ENCODE peak calls at places on chromosomes 2 and 18, in eight cellular contexts. F is uterus, N is heart left ventricle, S is IMR-90, G is adrenal gland, L is stomach, A is esophagus muscularis mucosa, I is spleen. Q is an unnamed sample.

GRCh38 chr2:29430382-29431112 is 315.3 kb downstream of the CLIP4 start:
- DNase-seq in I (no peak), A (no peak), N (no peak), G (no peak), L (no peak), F (no peak), S (no peak), Q (no peak)

GRCh38 chr2:238459081-238459629 is 32.4 kb downstream of the ASB1 start:
- DNase-seq in N (peak), G (peak), A (no peak), I (no peak), F (peak), S (peak), L (peak), Q (no peak)

GRCh38 chr2:65320042-65320711 is 92.5 kb downstream of the ACTR2 start:
- DNase-seq in L (no peak), I (no peak), A (peak), S (peak), F (no peak), G (peak), N (peak), Q (peak)

GRCh38 chr2:229410946-229411345 is 139.9 kb upstream of the PID1 start:
- DNase-seq in N (no peak), S (no peak), G (no peak), I (no peak), A (no peak), L (no peak), F (no peak), Q (no peak)

GRCh38 chr18:63409301-63409700 is 13.0 kb downstream of the VPS4B start:
- DNase-seq in L (no peak), F (no peak), G (no peak), S (peak), I (no peak), A (no peak), N (no peak), Q (no peak)

GRCh38 chr2:14148186-14148585 is 484.3 kb upstream of the LRATD1 start:
- DNase-seq in S (peak), N (no peak), L (no peak), F (no peak), I (no peak), A (no peak), G (no peak), Q (no peak)

GRCh38 chr2:36486546-36487044 is 111.4 kb downstream of the FEZ2 start:
- DNase-seq in F (no peak), A (no peak), S (peak), I (no peak), L (no peak), N (no peak), G (no peak), Q (no peak)

GRCh38 chr2:235937526-235937925 is 230.7 kb downstream of the GBX2 start:
- DNase-seq in N (no peak), I (no peak), F (no peak), G (no peak), L (peak), A (no peak), S (no peak), Q (no peak)

GRCh38 chr18:55419939-55420664 is 167.9 kb downstream of the TCF4 start:
- DNase-seq in G (no peak), L (no peak), A (no peak), F (no peak), S (no peak), N (no peak), I (no peak), Q (no peak)

GRCh38 chr2:226578879-226579278 is 220.7 kb downstream of the IRS1 start:
- DNase-seq in S (peak), G (no peak), N (no peak), F (no peak), I (no peak), A (no peak), L (no peak), Q (no peak)

GRCh38 chr18:51137051-51137729 is 60.3 kb downstream of the MEX3C start:
- DNase-seq in L (no peak), A (peak), F (no peak), I (no peak), G (no peak), N (no peak), S (no peak), Q (no peak)

GRCh38 chr2:105674859-105675541 is 69.7 kb upstream of the NCK2 start:
- DNase-seq in F (no peak), G (no peak), A (peak), L (no peak), I (no peak), S (no peak), N (no peak), Q (no peak)

GRCh38 chr2:56295666-56296065 is 111.9 kb downstream of the CCDC85A start:
- DNase-seq in A (no peak), L (no peak), G (no peak), N (no peak), F (no peak), S (no peak), I (no peak), Q (no peak)

GRCh38 chr2:213105212-213105611 is 46.2 kb downstream of the IKZF2 start:
- DNase-seq in S (no peak), L (no peak), I (no peak), F (no peak), N (no peak), A (no peak), G (no peak), Q (no peak)

GRCh38 chr2:120323807-120324399 is 22.0 kb upstream of the INHBB start:
- DNase-seq in S (no peak), L (no peak), A (no peak), N (no peak), G (no peak), F (no peak), I (no peak), Q (no peak)

GRCh38 chr2:109030870-109031480 is 42.0 kb upstream of the EDAR start:
- DNase-seq in N (no peak), F (no peak), G (no peak), A (no peak), S (no peak), L (no peak), I (no peak), Q (no peak)

GRCh38 chr2:47260971-47261370 is 105.9 kb upstream of the STPG4 start:
- DNase-seq in N (no peak), I (no peak), A (no peak), F (no peak), S (no peak), G (no peak), L (no peak), Q (no peak)
- TF ChIP-seq POLR2A in N (no peak), I (no peak), A (no peak), F (no peak), S (no peak), G (no peak), L (no peak), Q (no peak)

GRCh38 chr2:100818606-100819364 is 1.2 kb upstream of the NPAS2 start:
- DNase-seq in I (no peak), A (no peak), F (peak), S (peak), G (peak), L (peak), N (peak), Q (no peak)

GRCh38 chr2:100820346-100821254 is 661 bp downstream of the NPAS2 start:
- DNase-seq in I (no peak), F (no peak), L (peak), A (no peak), N (no peak), S (no peak), G (no peak), Q (no peak)

GRCh38 chr2:100818003-100818605 is 1.8 kb upstream of the NPAS2 start:
- DNase-seq in I (no peak), L (no peak), F (peak), G (no peak), S (peak), A (no peak), N (no peak), Q (no peak)

GRCh38 chr2:100821255-100821912 is 1.4 kb downstream of the NPAS2 start:
- DNase-seq in S (no peak), L (no peak), I (no peak), A (no peak), F (no peak), G (no peak), N (no peak), Q (no peak)

GRCh38 chr2:100819365-100820345 is at the start of gene NPAS2:
- DNase-seq in I (no peak), S (peak), G (peak), N (peak), F (peak), L (peak), A (no peak), Q (no peak)
- TF ChIP-seq POLR2A in I (no peak), S (no peak), G (no peak), N (no peak), F (peak), L (no peak), A (no peak), Q (no peak)

GRCh38 chr18:61657066-61657732 is 235.6 kb downstream of the RNF152 start:
- DNase-seq in N (no peak), L (no peak), S (no peak), G (no peak), F (no peak), I (no peak), A (no peak), Q (no peak)

GRCh38 chr18:61655630-61656029 is 237.2 kb downstream of the RNF152 start:
- DNase-seq in F (peak), A (no peak), I (no peak), G (no peak), N (no peak), S (no peak), L (no peak), Q (no peak)

GRCh38 chr18:61653823-61654551 is 238.8 kb downstream of the RNF152 start:
- DNase-seq in I (no peak), G (no peak), L (no peak), F (no peak), A (no peak), N (no peak), S (no peak), Q (no peak)

GRCh38 chr18:61651145-61651879 is 241.5 kb downstream of the RNF152 start:
- DNase-seq in A (no peak), L (no peak), S (no peak), I (no peak), F (no peak), N (no peak), G (no peak), Q (no peak)

DNA sequence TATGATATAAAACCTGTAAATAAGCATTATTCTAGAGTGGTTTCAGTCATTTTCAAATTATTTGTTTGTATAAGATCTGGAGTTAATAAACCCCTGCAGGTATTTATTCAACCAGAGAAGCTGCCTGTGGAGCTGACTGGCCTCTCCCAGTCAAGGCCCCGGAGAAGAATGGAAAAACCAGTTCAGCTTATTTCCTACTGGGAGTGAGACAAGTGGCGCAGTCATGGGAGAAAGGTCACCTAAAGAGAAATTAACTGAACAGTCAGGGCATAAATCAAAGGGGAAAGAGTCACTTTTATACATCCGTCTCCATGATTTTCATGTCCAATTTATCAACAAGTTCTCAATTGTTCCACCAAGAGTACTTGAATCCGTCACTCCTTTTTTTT is 240.9 kb downstream of the RNF152 start:
- DNase-seq in A (no peak), I (no peak), N (no peak), F (no peak), G (no peak), L (peak), S (no peak), Q (no peak)
- TF ChIP-seq POLR2A in A (no peak), I (no peak), N (no peak), F (no peak), G (no peak), L (no peak), S (no peak), Q (no peak)

DNA sequence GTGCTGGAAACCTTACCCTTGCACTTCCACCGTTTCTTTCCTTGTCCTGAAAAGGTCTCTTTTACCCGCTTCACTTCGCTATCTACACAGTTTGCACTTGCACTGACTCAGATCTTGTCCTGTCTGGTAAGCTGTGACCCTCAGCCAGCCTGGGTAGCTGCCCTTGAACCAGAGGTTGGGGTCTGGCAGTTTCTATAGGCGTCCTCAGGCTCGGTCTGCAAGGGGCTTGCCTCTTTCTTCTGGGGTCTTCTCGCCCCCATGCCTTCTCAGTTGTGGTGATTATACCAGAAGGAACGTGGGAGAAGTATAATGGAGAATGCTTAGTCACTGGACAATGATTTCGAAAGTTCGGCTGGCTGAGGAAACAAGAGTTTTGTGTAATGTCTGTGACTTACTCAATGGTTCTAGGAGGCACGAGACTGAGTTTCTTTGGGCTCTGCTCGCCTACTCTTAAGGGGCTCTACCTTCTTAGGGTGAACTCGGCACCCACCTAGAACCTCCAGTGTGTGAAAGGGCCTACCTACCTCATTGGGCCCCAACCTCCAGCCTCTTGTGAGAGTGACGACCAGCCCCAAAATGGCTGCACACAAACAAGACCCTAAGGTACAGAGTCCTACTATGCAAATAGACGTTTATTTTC is 6.9 kb upstream of the STAT1 start:
- DNase-seq in S (peak), I (no peak), G (peak), A (no peak), F (peak), L (peak), N (peak), Q (peak)
- TF ChIP-seq POLR2A in S (no peak), I (no peak), G (no peak), A (no peak), F (no peak), L (no peak), N (no peak), Q (peak)

GRCh38 chr2:74573747-74574562 is 19.4 kb downstream of the DOK1 start:
- DNase-seq in G (no peak), F (no peak), I (no peak), L (no peak), N (no peak), A (no peak), S (peak), Q (peak)
- TF ChIP-seq POLR2A in G (no peak), F (no peak), I (no peak), L (no peak), N (no peak), A (no peak), S (no peak), Q (no peak)

GRCh38 chr2:171523969-171524401 is 1.7 kb downstream of the CYBRD1 start:
- DNase-seq in G (peak), S (peak), A (peak), N (no peak), F (no peak), L (no peak), I (no peak), Q (peak)
- TF ChIP-seq POLR2A in G (no peak), S (no peak), A (no peak), N (no peak), F (no peak), L (no peak), I (no peak), Q (no peak)

GRCh38 chr2:54866868-54867267 is 143.4 kb downstream of the EML6 start:
- DNase-seq in G (no peak), S (no peak), F (no peak), I (no peak), A (no peak), N (no peak), L (no peak), Q (no peak)
- TF ChIP-seq POLR2A in G (no peak), S (no peak), F (no peak), I (no peak), A (no peak), N (no peak), L (no peak), Q (no peak)

Q was measured in erythroblast.